ENCODE peak calls at places on chromosomes 7 and 10, in ten cellular contexts. S is right lobe of liver; B is PC-3; D is naive thymus-derived CD8-positive, alpha-beta T cell; Z is stimulated activated effector memory CD8-positive, alpha-beta T cell treated with anti-CD3 and anti-CD28 coated beads, Interleukin-12 subunit alpha, Interleukin-12 subunit beta, amount 100 ng/mL, for 72 hours; Y is upper lobe of left lung; P is gastroesophageal sphincter; T is Right ventricle myocardium inferior; A is stimulated activated naive B cell treated with anti-CD40 and anti-IgM and Interleukin-4, amounts not matched to agents 10 μg/mL and 1 μg/mL and 100 μg/mL, for 72 hours; G is activated T-cell treated with anti-CD3 and anti-CD28 coated beads, Interleukin-2, amount 50 U/mL, for 4 hours. R is an unnamed sample.

GRCh38 chr10:22853906-22854447 is 73.9 kb upstream of the ARMC3 start:
- ATAC-seq in S (no peak), B (no peak), D (no peak), Z (no peak), Y (no peak), P (no peak), T (no peak), A (no peak), G (no peak), R (no peak)

GRCh38 chr7:117119192-117119924 is 166.1 kb downstream of the ST7 start:
- ATAC-seq in S (peak), B (peak), D (no peak), Z (no peak), Y (no peak), P (peak), T (no peak), A (peak), G (no peak), R (peak)

GRCh38 chr7:50625360-50625759 is 60.2 kb upstream of the DDC start:
- ATAC-seq in S (no peak), B (no peak), D (no peak), Z (no peak), Y (no peak), P (no peak), T (peak), A (no peak), G (no peak), R (no peak)

GRCh38 chr10:25059990-25060389 is 43.6 kb downstream of the THNSL1 start:
- ATAC-seq in S (peak), B (peak), D (no peak), Z (no peak), Y (peak), P (peak), T (no peak), A (no peak), G (no peak), R (peak)

GRCh38 chr10:3173173-3173878 is 744 bp upstream of the PITRM1 start:
- ATAC-seq in S (peak), B (peak), D (no peak), Z (peak), Y (peak), P (no peak), T (no peak), A (peak), G (peak), R (no peak)

GRCh38 chr10:132555648-132556575 is 18.3 kb downstream of the INPP5A start:
- ATAC-seq in S (no peak), B (no peak), D (peak), Z (no peak), Y (no peak), P (no peak), T (no peak), A (peak), G (no peak), R (no peak)

GRCh38 chr10:103273026-103273425 is 3.9 kb upstream of the INA start:
- ATAC-seq in S (no peak), B (peak), D (no peak), Z (no peak), Y (peak), P (peak), T (peak), A (no peak), G (no peak), R (peak)

GRCh38 chr10:111035542-111035941 is 41.3 kb upstream of the ADRA2A start:
- ATAC-seq in S (no peak), B (no peak), D (no peak), Z (no peak), Y (no peak), P (no peak), T (no peak), A (no peak), G (no peak), R (no peak)

GRCh38 chr10:92354587-92354986 is 63.6 kb downstream of the MARCHF5 start:
- ATAC-seq in S (no peak), B (no peak), D (no peak), Z (no peak), Y (no peak), P (no peak), T (no peak), A (no peak), G (no peak), R (no peak)

GRCh38 chr7:133727476-133728214 is 399.5 kb upstream of the LRGUK start:
- ATAC-seq in S (no peak), B (no peak), D (no peak), Z (no peak), Y (no peak), P (no peak), T (no peak), A (no peak), G (no peak), R (no peak)

GRCh38 chr10:32059472-32059871 is 3.2 kb upstream of the KIF5B start:
- ATAC-seq in S (no peak), B (no peak), D (no peak), Z (no peak), Y (no peak), P (no peak), T (no peak), A (no peak), G (no peak), R (no peak)

GRCh38 chr7:102434039-102434481 is 685 bp downstream of the ORAI2 start:
- ATAC-seq in S (peak), B (peak), D (peak), Z (peak), Y (no peak), P (no peak), T (peak), A (peak), G (peak), R (peak)

GRCh38 chr10:121216721-121217181 is 365.6 kb downstream of the WDR11 start:
- ATAC-seq in S (peak), B (no peak), D (no peak), Z (no peak), Y (no peak), P (peak), T (peak), A (no peak), G (no peak), R (no peak)

GRCh38 chr10:84140036-84140379 is 699 bp downstream of the GHITM start:
- ATAC-seq in S (peak), B (peak), D (no peak), Z (no peak), Y (peak), P (no peak), T (peak), A (peak), G (no peak), R (peak)

GRCh38 chr7:153772966-153773365 is 279.2 kb upstream of the DPP6 start:
- ATAC-seq in S (no peak), B (no peak), D (no peak), Z (no peak), Y (no peak), P (no peak), T (no peak), A (no peak), G (no peak), R (no peak)

GRCh38 chr10:132516771-132517725 is 20.5 kb upstream of the INPP5A start:
- ATAC-seq in S (peak), B (peak), D (no peak), Z (no peak), Y (peak), P (peak), T (peak), A (no peak), G (no peak), R (peak)

GRCh38 chr10:116891208-116891607 is 41.9 kb downstream of the ENO4 start:
- ATAC-seq in S (no peak), B (peak), D (no peak), Z (no peak), Y (no peak), P (no peak), T (no peak), A (no peak), G (no peak), R (peak)

GRCh38 chr7:54778166-54778565 is 19.2 kb upstream of the SEC61G start:
- ATAC-seq in S (no peak), B (no peak), D (no peak), Z (no peak), Y (no peak), P (no peak), T (no peak), A (no peak), G (no peak), R (no peak)

GRCh38 chr10:50506861-50507573 is 116.7 kb downstream of the SGMS1 start:
- ATAC-seq in S (no peak), B (no peak), D (no peak), Z (no peak), Y (no peak), P (no peak), T (peak), A (no peak), G (no peak), R (no peak)

GRCh38 chr10:6123467-6124042 is 34.7 kb downstream of the RBM17 start:
- ATAC-seq in S (no peak), B (no peak), D (no peak), Z (peak), Y (no peak), P (peak), T (no peak), A (peak), G (no peak), R (no peak)

GRCh38 chr10:96511044-96511945 is 2.4 kb downstream of the TLL2 start:
- ATAC-seq in S (peak), B (peak), D (peak), Z (no peak), Y (no peak), P (no peak), T (no peak), A (no peak), G (no peak), R (peak)

GRCh38 chr7:24548390-24548789 is 24.9 kb upstream of the PALS2 start:
- ATAC-seq in S (no peak), B (no peak), D (no peak), Z (no peak), Y (no peak), P (no peak), T (no peak), A (no peak), G (no peak), R (no peak)

GRCh38 chr7:135789431-135789830 is 40.8 kb upstream of the FAM180A start:
- ATAC-seq in S (no peak), B (no peak), D (no peak), Z (no peak), Y (no peak), P (no peak), T (no peak), A (no peak), G (no peak), R (no peak)

GRCh38 chr10:79293841-79294705 is 53.2 kb upstream of the PPIF start:
- ATAC-seq in S (peak), B (peak), D (no peak), Z (no peak), Y (peak), P (peak), T (peak), A (peak), G (no peak), R (no peak)

GRCh38 chr10:77618117-77618516 is 19.5 kb downstream of the KCNMA1 start:
- ATAC-seq in S (no peak), B (no peak), D (no peak), Z (peak), Y (no peak), P (no peak), T (no peak), A (no peak), G (no peak), R (no peak)

GRCh38 chr10:77939561-77940001 is 13.0 kb upstream of the DLG5 start:
- ATAC-seq in S (no peak), B (no peak), D (no peak), Z (no peak), Y (no peak), P (peak), T (peak), A (no peak), G (no peak), R (no peak)

GRCh38 chr10:98172073-98172472 is 37.6 kb downstream of the R3HCC1L start:
- ATAC-seq in S (no peak), B (no peak), D (no peak), Z (no peak), Y (no peak), P (peak), T (peak), A (no peak), G (no peak), R (no peak)